ENCODE peak calls at places on chromosomes 6 and 20, in eight cellular contexts. One of them, this sample, is unnamed.

GRCh38 chr6:1952726-1953360 is 292.6 kb downstream of the GMDS start:
- DNase-seq in H1: no peak
- DNase-seq in ovary: no peak
- DNase-seq in osteoblast: peak; percentile 76
- DNase-seq in effector memory CD4-positive, alpha-beta T cell: no peak
- DNase-seq in sigmoid colon: no peak
- DNase-seq in stomach: no peak
- DNase-seq in CD8-positive, alpha-beta T cell: no peak
- DNase-seq in this sample: no peak

GRCh38 chr6:16273266-16273665 is 34.9 kb downstream of the GMPR start:
- DNase-seq in osteoblast: no peak
- DNase-seq in sigmoid colon: no peak
- DNase-seq in CD8-positive, alpha-beta T cell: no peak
- DNase-seq in effector memory CD4-positive, alpha-beta T cell: no peak
- DNase-seq in ovary: no peak
- DNase-seq in stomach: no peak
- DNase-seq in H1: no peak
- DNase-seq in this sample: no peak

GRCh38 chr6:52407467-52407866 is 12.7 kb upstream of the EFHC1 start:
- DNase-seq in sigmoid colon: no peak
- DNase-seq in effector memory CD4-positive, alpha-beta T cell: no peak
- DNase-seq in osteoblast: peak; percentile 80
- DNase-seq in ovary: no peak
- DNase-seq in stomach: no peak
- DNase-seq in H1: no peak
- DNase-seq in CD8-positive, alpha-beta T cell: no peak
- DNase-seq in this sample: peak; percentile 32

GRCh38 chr6:42230320-42231034 is 12.8 kb upstream of the MRPS10 start:
- DNase-seq in CD8-positive, alpha-beta T cell: no peak
- DNase-seq in H1: no peak
- DNase-seq in stomach: no peak
- DNase-seq in effector memory CD4-positive, alpha-beta T cell: no peak
- DNase-seq in ovary: peak; percentile 55
- DNase-seq in sigmoid colon: no peak
- DNase-seq in osteoblast: peak; percentile 54
- DNase-seq in this sample: no peak

GRCh38 chr6:78340755-78341154 is 526.6 kb upstream of the IRAK1BP1 start:
- DNase-seq in CD8-positive, alpha-beta T cell: no peak
- DNase-seq in ovary: no peak
- DNase-seq in sigmoid colon: no peak
- DNase-seq in effector memory CD4-positive, alpha-beta T cell: no peak
- DNase-seq in stomach: no peak
- DNase-seq in H1: no peak
- DNase-seq in osteoblast: no peak
- DNase-seq in this sample: no peak

GRCh38 chr20:45355209-45355608 is 7.0 kb upstream of the SDC4 start:
- DNase-seq in effector memory CD4-positive, alpha-beta T cell: no peak
- DNase-seq in H1: no peak
- DNase-seq in stomach: no peak
- DNase-seq in CD8-positive, alpha-beta T cell: no peak
- DNase-seq in sigmoid colon: peak; percentile 63
- DNase-seq in ovary: no peak
- DNase-seq in osteoblast: peak; percentile 69
- DNase-seq in this sample: no peak

GRCh38 chr6:43172127-43173007 is 1.3 kb downstream of the SRF start:
- DNase-seq in ovary: peak; percentile 67
- DNase-seq in effector memory CD4-positive, alpha-beta T cell: peak; percentile 42
- DNase-seq in osteoblast: peak; percentile 83
- DNase-seq in H1: no peak
- DNase-seq in stomach: peak; percentile 39
- DNase-seq in CD8-positive, alpha-beta T cell: peak; percentile 20
- DNase-seq in sigmoid colon: peak; percentile 79
- DNase-seq in this sample: peak; percentile 40

GRCh38 chr6:119351005-119351394 is 1.4 kb upstream of the MAN1A1 start:
- DNase-seq in sigmoid colon: no peak
- DNase-seq in H1: no peak
- DNase-seq in osteoblast: no peak
- DNase-seq in CD8-positive, alpha-beta T cell: no peak
- DNase-seq in ovary: no peak
- DNase-seq in effector memory CD4-positive, alpha-beta T cell: no peak
- DNase-seq in stomach: no peak
- DNase-seq in this sample: peak; percentile 9

GRCh38 chr6:157148391-157149323 is 174.7 kb downstream of the TMEM242 start:
- DNase-seq in effector memory CD4-positive, alpha-beta T cell: no peak
- DNase-seq in osteoblast: peak; percentile 100
- DNase-seq in CD8-positive, alpha-beta T cell: no peak
- DNase-seq in ovary: peak; percentile 45
- DNase-seq in stomach: peak; percentile 32
- DNase-seq in sigmoid colon: peak; percentile 90
- DNase-seq in H1: no peak
- DNase-seq in this sample: no peak

GRCh38 chr6:89122625-89123024 is 4.8 kb upstream of the SRSF12 start:
- DNase-seq in ovary: no peak
- DNase-seq in sigmoid colon: no peak
- DNase-seq in osteoblast: peak; percentile 86
- DNase-seq in stomach: no peak
- DNase-seq in CD8-positive, alpha-beta T cell: no peak
- DNase-seq in effector memory CD4-positive, alpha-beta T cell: no peak
- DNase-seq in H1: no peak
- DNase-seq in this sample: no peak

GRCh38 chr6:89954721-89955148 is 60.5 kb downstream of the GJA10 start:
- DNase-seq in osteoblast: no peak
- DNase-seq in sigmoid colon: no peak
- DNase-seq in stomach: no peak
- DNase-seq in H1: no peak
- DNase-seq in ovary: no peak
- DNase-seq in CD8-positive, alpha-beta T cell: no peak
- DNase-seq in effector memory CD4-positive, alpha-beta T cell: no peak
- DNase-seq in this sample: no peak

GRCh38 chr20:55158446-55158845 is 683.1 kb downstream of the DOK5 start:
- DNase-seq in stomach: no peak
- DNase-seq in ovary: no peak
- DNase-seq in effector memory CD4-positive, alpha-beta T cell: no peak
- DNase-seq in H1: no peak
- DNase-seq in sigmoid colon: no peak
- DNase-seq in osteoblast: no peak
- DNase-seq in CD8-positive, alpha-beta T cell: no peak
- DNase-seq in this sample: no peak

GRCh38 chr6:34044945-34045595 is 100.8 kb downstream of the GRM4 start:
- DNase-seq in CD8-positive, alpha-beta T cell: peak; percentile 25
- DNase-seq in osteoblast: no peak
- DNase-seq in stomach: no peak
- DNase-seq in sigmoid colon: no peak
- DNase-seq in effector memory CD4-positive, alpha-beta T cell: no peak
- DNase-seq in H1: no peak
- DNase-seq in ovary: no peak
- DNase-seq in this sample: peak; percentile 29

GRCh38 chr6:113995632-113996031 is 24.7 kb upstream of the HDAC2 start:
- DNase-seq in effector memory CD4-positive, alpha-beta T cell: no peak
- DNase-seq in H1: no peak
- DNase-seq in CD8-positive, alpha-beta T cell: no peak
- DNase-seq in ovary: no peak
- DNase-seq in stomach: no peak
- DNase-seq in sigmoid colon: peak; percentile 69
- DNase-seq in osteoblast: peak; percentile 56
- DNase-seq in this sample: no peak

GRCh38 chr6:152062476-152062875 is 255.0 kb downstream of the ESR1 start:
- DNase-seq in osteoblast: no peak
- DNase-seq in H1: no peak
- DNase-seq in ovary: no peak
- DNase-seq in effector memory CD4-positive, alpha-beta T cell: no peak
- DNase-seq in CD8-positive, alpha-beta T cell: no peak
- DNase-seq in sigmoid colon: no peak
- DNase-seq in stomach: no peak
- DNase-seq in this sample: no peak

GRCh38 chr6:54020311-54020710 is 90.9 kb upstream of the MLIP start:
- DNase-seq in H1: no peak
- DNase-seq in stomach: no peak
- DNase-seq in ovary: no peak
- DNase-seq in sigmoid colon: no peak
- DNase-seq in CD8-positive, alpha-beta T cell: no peak
- DNase-seq in effector memory CD4-positive, alpha-beta T cell: no peak
- DNase-seq in osteoblast: no peak
- DNase-seq in this sample: no peak

GRCh38 chr20:3011752-3012151 is 31.7 kb upstream of the GNRH2 start:
- DNase-seq in H1: no peak
- DNase-seq in osteoblast: peak; percentile 49
- DNase-seq in ovary: no peak
- DNase-seq in CD8-positive, alpha-beta T cell: no peak
- DNase-seq in sigmoid colon: no peak
- DNase-seq in stomach: no peak
- DNase-seq in effector memory CD4-positive, alpha-beta T cell: no peak
- DNase-seq in this sample: no peak

GRCh38 chr20:37263686-37264085 is 2.1 kb upstream of the GHRH start:
- DNase-seq in H1: no peak
- DNase-seq in sigmoid colon: no peak
- DNase-seq in CD8-positive, alpha-beta T cell: no peak
- DNase-seq in osteoblast: no peak
- DNase-seq in effector memory CD4-positive, alpha-beta T cell: no peak
- DNase-seq in stomach: no peak
- DNase-seq in ovary: no peak
- DNase-seq in this sample: no peak

GRCh38 chr20:57008217-57008616 is 258.2 kb downstream of the BMP7 start:
- DNase-seq in stomach: no peak
- DNase-seq in sigmoid colon: no peak
- DNase-seq in osteoblast: no peak
- DNase-seq in effector memory CD4-positive, alpha-beta T cell: no peak
- DNase-seq in ovary: no peak
- DNase-seq in H1: no peak
- DNase-seq in CD8-positive, alpha-beta T cell: no peak
- DNase-seq in this sample: no peak

GRCh38 chr20:57005146-57005933 is 261.1 kb downstream of the BMP7 start:
- DNase-seq in stomach: no peak
- DNase-seq in ovary: no peak
- DNase-seq in H1: no peak
- DNase-seq in effector memory CD4-positive, alpha-beta T cell: no peak
- DNase-seq in sigmoid colon: no peak
- DNase-seq in osteoblast: no peak
- DNase-seq in CD8-positive, alpha-beta T cell: no peak
- DNase-seq in this sample: no peak

GRCh38 chr20:57004416-57004815 is 262.0 kb downstream of the BMP7 start:
- DNase-seq in ovary: no peak
- DNase-seq in osteoblast: peak; percentile 62
- DNase-seq in sigmoid colon: no peak
- DNase-seq in H1: no peak
- DNase-seq in stomach: no peak
- DNase-seq in CD8-positive, alpha-beta T cell: no peak
- DNase-seq in effector memory CD4-positive, alpha-beta T cell: no peak
- DNase-seq in this sample: no peak

GRCh38 chr20:57007171-57007540 is 259.3 kb downstream of the BMP7 start:
- DNase-seq in stomach: no peak
- DNase-seq in CD8-positive, alpha-beta T cell: no peak
- DNase-seq in sigmoid colon: no peak
- DNase-seq in osteoblast: no peak
- DNase-seq in effector memory CD4-positive, alpha-beta T cell: no peak
- DNase-seq in ovary: no peak
- DNase-seq in H1: no peak
- DNase-seq in this sample: no peak

GRCh38 chr20:57006411-57007170 is 259.9 kb downstream of the BMP7 start:
- DNase-seq in H1: no peak
- DNase-seq in sigmoid colon: no peak
- DNase-seq in osteoblast: no peak
- DNase-seq in stomach: no peak
- DNase-seq in effector memory CD4-positive, alpha-beta T cell: no peak
- DNase-seq in CD8-positive, alpha-beta T cell: no peak
- DNase-seq in ovary: no peak
- DNase-seq in this sample: no peak
- H3K4me3 ChIP-seq in H1: no peak overlapping the region
- H3K4me3 ChIP-seq in sigmoid colon: no peak overlapping the region
- H3K4me3 ChIP-seq in osteoblast: no peak overlapping the region
- H3K4me3 ChIP-seq in stomach: no peak overlapping the region
- H3K4me3 ChIP-seq in effector memory CD4-positive, alpha-beta T cell: no peak overlapping the region
- H3K4me3 ChIP-seq in CD8-positive, alpha-beta T cell: no peak overlapping the region
- H3K4me3 ChIP-seq in ovary: no peak overlapping the region
- H3K4me3 ChIP-seq in this sample: no peak overlapping the region

GRCh38 chr6:111802720-111803119 is 70.5 kb downstream of the FYN start:
- DNase-seq in ovary: no peak
- DNase-seq in sigmoid colon: no peak
- DNase-seq in H1: no peak
- DNase-seq in osteoblast: no peak
- DNase-seq in effector memory CD4-positive, alpha-beta T cell: no peak
- DNase-seq in CD8-positive, alpha-beta T cell: no peak
- DNase-seq in stomach: no peak
- DNase-seq in this sample: no peak
- H3K4me1 ChIP-seq in ovary: peaks cover 10% of the 10 kb centered on the region
- H3K4me1 ChIP-seq in sigmoid colon: peaks cover 46% of the 10 kb centered on the region
- H3K4me1 ChIP-seq in H1: peaks cover 14% of the 10 kb centered on the region
- H3K4me1 ChIP-seq in osteoblast: peaks cover 69% of the 10 kb centered on the region
- H3K4me1 ChIP-seq in effector memory CD4-positive, alpha-beta T cell: peaks cover 46% of the 10 kb centered on the region
- H3K4me1 ChIP-seq in CD8-positive, alpha-beta T cell: peaks cover 50% of the 10 kb centered on the region
- H3K4me1 ChIP-seq in stomach: peaks cover 70% of the 10 kb centered on the region
- H3K4me1 ChIP-seq in this sample: peaks cover 64% of the 10 kb centered on the region

DNA sequence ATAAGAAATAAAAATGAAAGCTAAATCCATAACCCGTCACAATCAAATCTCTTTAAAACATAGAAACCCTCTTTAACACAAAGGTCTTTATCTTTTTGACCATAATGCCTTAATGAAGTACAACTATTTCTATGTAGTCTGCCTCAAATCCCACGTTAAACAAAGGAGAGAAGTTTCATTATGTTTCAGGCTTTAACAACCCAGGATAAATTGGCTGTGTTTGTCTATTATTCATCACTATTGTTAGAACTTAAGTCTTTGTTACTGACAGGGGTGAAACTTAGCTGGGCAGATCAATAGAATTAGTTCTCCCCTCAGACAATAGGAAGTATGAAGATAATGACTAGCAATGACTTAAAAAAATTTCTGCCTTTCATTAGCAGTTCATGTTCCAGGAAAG is 10.1 kb upstream of the METTL24 start:
- DNase-seq in stomach: no peak
- DNase-seq in H1: no peak
- DNase-seq in CD8-positive, alpha-beta T cell: no peak
- DNase-seq in ovary: no peak
- DNase-seq in effector memory CD4-positive, alpha-beta T cell: no peak
- DNase-seq in osteoblast: no peak
- DNase-seq in sigmoid colon: no peak
- DNase-seq in this sample: no peak
- H3K27me3 ChIP-seq in stomach: no peaks in the 10 kb centered on the region
- H3K27me3 ChIP-seq in H1: no peaks in the 10 kb centered on the region
- H3K27me3 ChIP-seq in CD8-positive, alpha-beta T cell: no peaks in the 10 kb centered on the region
- H3K27me3 ChIP-seq in ovary: no peaks in the 10 kb centered on the region
- H3K27me3 ChIP-seq in effector memory CD4-positive, alpha-beta T cell: no peaks in the 10 kb centered on the region
- H3K27me3 ChIP-seq in osteoblast: peaks cover 33% of the 10 kb centered on the region
- H3K27me3 ChIP-seq in sigmoid colon: no peaks in the 10 kb centered on the region
- H3K27me3 ChIP-seq in this sample: no peaks in the 10 kb centered on the region

DNA sequence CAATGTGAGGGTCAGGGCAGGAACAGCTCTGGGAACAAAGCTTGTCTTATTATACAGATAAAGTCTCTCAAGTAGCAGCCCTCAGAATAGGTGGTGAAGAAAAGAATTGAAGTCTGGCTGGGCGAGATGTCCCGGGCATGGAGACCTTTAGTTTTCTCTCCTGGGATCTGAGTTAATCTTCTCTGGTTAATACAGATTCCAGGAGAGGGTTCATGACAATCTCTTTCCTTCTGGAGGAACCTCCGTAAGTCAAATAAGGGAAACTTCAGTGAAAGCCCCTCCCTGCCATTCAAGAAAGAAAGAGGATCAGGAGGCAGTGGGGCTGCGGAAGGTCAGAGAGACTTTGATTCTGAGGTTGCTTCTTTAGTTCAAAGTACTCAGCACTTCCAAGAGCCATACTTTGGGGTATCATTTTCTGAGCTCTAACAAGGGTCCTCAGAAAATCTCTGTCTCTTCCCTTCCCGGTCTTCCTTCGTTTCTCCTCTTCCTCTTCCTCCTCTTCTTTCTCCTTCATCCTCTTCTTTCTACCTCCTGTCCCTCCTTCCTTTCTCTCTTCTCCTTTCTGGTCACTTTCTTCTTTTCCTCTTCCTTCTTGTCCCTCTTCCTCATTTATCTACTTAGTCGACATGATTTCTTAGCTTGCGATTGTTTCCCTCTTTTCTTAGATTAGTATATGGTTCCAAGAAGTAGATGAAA is 4.6 kb upstream of the ZNF184 start:
- DNase-seq in osteoblast: no peak
- DNase-seq in H1: no peak
- DNase-seq in stomach: no peak
- DNase-seq in CD8-positive, alpha-beta T cell: no peak
- DNase-seq in sigmoid colon: no peak
- DNase-seq in ovary: no peak
- DNase-seq in effector memory CD4-positive, alpha-beta T cell: no peak
- DNase-seq in this sample: no peak
- H3K4me3 ChIP-seq in osteoblast: peak overlapping the region; percentile 78
- H3K4me3 ChIP-seq in H1: peak overlapping the region; percentile 68
- H3K4me3 ChIP-seq in stomach: no peak overlapping the region
- H3K4me3 ChIP-seq in CD8-positive, alpha-beta T cell: peak overlapping the region; percentile 79
- H3K4me3 ChIP-seq in sigmoid colon: peak overlapping the region; percentile 74
- H3K4me3 ChIP-seq in ovary: peak overlapping the region; percentile 88
- H3K4me3 ChIP-seq in effector memory CD4-positive, alpha-beta T cell: peak overlapping the region; percentile 72
- H3K4me3 ChIP-seq in this sample: peak overlapping the region; percentile 77